ENCODE peak calls at places on chromosomes 4 and X, in six cellular contexts. J is AG08395; C is endothelial cell of umbilical vein; E is T follicular helper cell; P is AG10803; Q is CD8-positive, alpha-beta memory T cell. Z is an unnamed sample.

GRCh38 chr4:140135529-140136021 is 18.4 kb downstream of the MAML3 start:
- DNase-seq in J (peak), C (peak), E (no peak), P (peak), Q (no peak), Z (no peak)

GRCh38 chr4:7506119-7506518 is 71.4 kb upstream of the PSAPL1 start:
- DNase-seq in J (peak), C (no peak), E (no peak), P (peak), Q (no peak), Z (no peak)

GRCh38 chrX:15946783-15947550 is 92.4 kb upstream of the AP1S2 start:
- DNase-seq in J (peak), C (no peak), E (no peak), P (peak), Q (no peak), Z (no peak)

GRCh38 chr4:72507167-72507566 is 61.9 kb downstream of the ADAMTS3 start:
- DNase-seq in J (no peak), C (no peak), E (no peak), P (no peak), Q (no peak), Z (no peak)

GRCh38 chr4:181909368-181909767 is 333.8 kb upstream of the TENM3 start:
- DNase-seq in J (peak), C (no peak), E (no peak), P (peak), Q (no peak), Z (no peak)

GRCh38 chr4:70829015-70829414 is 10.7 kb downstream of the GRSF1 start:
- DNase-seq in J (no peak), C (no peak), E (no peak), P (no peak), Q (no peak), Z (no peak)

GRCh38 chr4:182604161-182604591 is 313.0 kb downstream of the DCTD start:
- DNase-seq in J (peak), C (peak), E (no peak), P (peak), Q (no peak), Z (no peak)

GRCh38 chr4:85825937-85826678 is 351.2 kb downstream of the ARHGAP24 start:
- DNase-seq in J (peak), C (peak), E (no peak), P (peak), Q (no peak), Z (no peak)

GRCh38 chr4:136864580-136865185 is 667.6 kb downstream of the PCDH18 start:
- DNase-seq in J (peak), C (peak), E (no peak), P (peak), Q (no peak), Z (peak)

GRCh38 chr4:107835409-107835808 is 10.7 kb downstream of the SGMS2 start:
- DNase-seq in J (peak), C (no peak), E (no peak), P (peak), Q (no peak), Z (no peak)

GRCh38 chrX:97200454-97200853 is 316.7 kb downstream of the RPA4 start:
- DNase-seq in J (no peak), C (no peak), E (no peak), P (no peak), Q (no peak), Z (no peak)

GRCh38 chr4:169993531-169993930 is 32.7 kb downstream of the MFAP3L start:
- DNase-seq in J (no peak), C (no peak), E (no peak), P (no peak), Q (no peak), Z (no peak)

GRCh38 chr4:6609415-6610079 is 30.9 kb upstream of the MRFAP1 start:
- DNase-seq in J (no peak), C (no peak), E (no peak), P (no peak), Q (no peak), Z (no peak)

GRCh38 chrX:153411255-153411987 is at the start of gene ZFP92:
- DNase-seq in J (peak), C (peak), E (no peak), P (peak), Q (peak), Z (peak)

GRCh38 chr4:151431728-151432127 is 22.8 kb downstream of the FHIP1A start:
- DNase-seq in J (no peak), C (no peak), E (no peak), P (no peak), Q (no peak), Z (no peak)

GRCh38 chrX:3029084-3029483 is 12.2 kb upstream of the ARSF start:
- DNase-seq in J (no peak), C (no peak), E (no peak), P (no peak), Q (no peak), Z (no peak)

GRCh38 chr4:41413670-41414069 is 124.3 kb upstream of the LIMCH1 start:
- DNase-seq in J (no peak), C (peak), E (no peak), P (no peak), Q (no peak), Z (no peak)

GRCh38 chr4:8913858-8914460 is 42.3 kb upstream of the HMX1 start:
- DNase-seq in J (no peak), C (no peak), E (no peak), P (no peak), Q (no peak), Z (no peak)

GRCh38 chrX:123504047-123504446 is 228.8 kb downstream of the THOC2 start:
- DNase-seq in J (peak), C (no peak), E (no peak), P (no peak), Q (no peak), Z (no peak)

GRCh38 chr4:92198711-92199110 is 105.1 kb upstream of the GRID2 start:
- DNase-seq in J (no peak), C (no peak), E (no peak), P (no peak), Q (no peak), Z (no peak)

GRCh38 chr4:118989098-118990080 is 100.7 kb downstream of the SYNPO2 start:
- DNase-seq in J (peak), C (peak), E (no peak), P (peak), Q (no peak), Z (no peak)

GRCh38 chrX:136183917-136184316 is 36.6 kb downstream of the FHL1 start:
- DNase-seq in J (no peak), C (no peak), E (no peak), P (no peak), Q (no peak), Z (no peak)

GRCh38 chr4:158496030-158496741 is 25.5 kb upstream of the RXFP1 start:
- DNase-seq in J (no peak), C (peak), E (no peak), P (no peak), Q (no peak), Z (no peak)

GRCh38 chr4:6343950-6344408 is 74.3 kb downstream of the WFS1 start:
- DNase-seq in J (peak), C (no peak), E (no peak), P (peak), Q (no peak), Z (no peak)

GRCh38 chr4:138609943-138610350 is 367.8 kb upstream of the SLC7A11 start:
- DNase-seq in J (peak), C (no peak), E (no peak), P (peak), Q (no peak), Z (no peak)

Z was measured in immature natural killer cell.